ENCODE peak calls at places on chromosomes 6 and 20, in six cellular contexts. W, I, H, N, Z and B are unnamed samples.

GRCh38 chr20:41050361-41051019 is 21.9 kb downstream of the TOP1 start:
- DNase-seq in W (no peak), I (no peak), H (no peak), N (no peak), Z (no peak), B (no peak)

GRCh38 chr6:108293527-108294296 is 1.1 kb upstream of the AFG1L start:
- DNase-seq in W (no peak), I (no peak), H (peak), N (no peak), Z (no peak), B (no peak)

GRCh38 chr6:109794201-109794926 is 103.3 kb downstream of the FIG4 start:
- DNase-seq in W (no peak), I (peak), H (no peak), N (peak), Z (no peak), B (peak)

GRCh38 chr6:21371676-21372161 is 221.8 kb upstream of the SOX4 start:
- DNase-seq in W (no peak), I (no peak), H (no peak), N (no peak), Z (no peak), B (no peak)

GRCh38 chr20:63501818-63502670 is 3.2 kb upstream of the EEF1A2 start:
- DNase-seq in W (peak), I (no peak), H (no peak), N (no peak), Z (no peak), B (no peak)

GRCh38 chr20:20731945-20732296 is 19.5 kb upstream of the RALGAPA2 start:
- DNase-seq in W (no peak), I (no peak), H (no peak), N (no peak), Z (no peak), B (no peak)

GRCh38 chr20:50713677-50714101 is 17.7 kb upstream of the PARD6B start:
- DNase-seq in W (peak), I (no peak), H (no peak), N (no peak), Z (no peak), B (no peak)

GRCh38 chr20:63697868-63698545 is 1.6 kb downstream of the TNFRSF6B start:
- DNase-seq in W (peak), I (no peak), H (no peak), N (no peak), Z (no peak), B (no peak)

GRCh38 chr6:31898200-31899011 is 908 bp upstream of the EHMT2 start:
- DNase-seq in W (no peak), I (peak), H (peak), N (no peak), Z (peak), B (no peak)

GRCh38 chr6:137866200-137866913 is 702 bp upstream of the TNFAIP3 start:
- DNase-seq in W (peak), I (no peak), H (no peak), N (no peak), Z (no peak), B (no peak)

GRCh38 chr6:104449918-104450317 is 409.8 kb downstream of the HACE1 start:
- DNase-seq in W (no peak), I (no peak), H (no peak), N (no peak), Z (no peak), B (no peak)

GRCh38 chr20:16107172-16107870 is 465.9 kb downstream of the KIF16B start:
- DNase-seq in W (no peak), I (no peak), H (no peak), N (no peak), Z (no peak), B (no peak)

GRCh38 chr6:36840471-36841461 is 1.5 kb upstream of the CPNE5 start:
- DNase-seq in W (peak), I (no peak), H (peak), N (no peak), Z (peak), B (no peak)

GRCh38 chr20:25695532-25696383 is 895 bp downstream of the ZNF337 start:
- DNase-seq in W (no peak), I (peak), H (no peak), N (no peak), Z (no peak), B (no peak)

GRCh38 chr6:113343940-113344339 is 513.2 kb upstream of the MARCKS start:
- DNase-seq in W (no peak), I (no peak), H (no peak), N (no peak), Z (no peak), B (no peak)

GRCh38 chr6:124203106-124203811 is 399.6 kb downstream of the NKAIN2 start:
- DNase-seq in W (no peak), I (no peak), H (no peak), N (no peak), Z (no peak), B (peak)

GRCh38 chr6:127078669-127079068 is 39.8 kb upstream of the RSPO3 start:
- DNase-seq in W (no peak), I (no peak), H (no peak), N (no peak), Z (no peak), B (no peak)

GRCh38 chr6:166194885-166195860 is 27.5 kb upstream of the TBXT start:
- DNase-seq in W (no peak), I (peak), H (no peak), N (no peak), Z (no peak), B (no peak)

GRCh38 chr6:155177369-155177961 is 86.3 kb upstream of the CLDN20 start:
- DNase-seq in W (no peak), I (peak), H (peak), N (peak), Z (peak), B (no peak)

GRCh38 chr6:165883851-165884640 is 221.0 kb upstream of the PDE10A start:
- DNase-seq in W (no peak), I (no peak), H (no peak), N (no peak), Z (no peak), B (no peak)

GRCh38 chr20:43508604-43509040 is 1.1 kb downstream of the L3MBTL1 start:
- DNase-seq in W (no peak), I (no peak), H (no peak), N (no peak), Z (no peak), B (no peak)

GRCh38 chr6:16337280-16337975 is 99.0 kb downstream of the GMPR start:
- DNase-seq in W (peak), I (no peak), H (no peak), N (peak), Z (no peak), B (peak)

GRCh38 chr6:79157961-79158644 is 76.4 kb downstream of the HMGN3 start:
- DNase-seq in W (no peak), I (no peak), H (no peak), N (no peak), Z (no peak), B (no peak)

GRCh38 chr6:1987640-1988039 is 257.8 kb downstream of the GMDS start:
- DNase-seq in W (no peak), I (no peak), H (no peak), N (peak), Z (no peak), B (peak)

GRCh38 chr6:6820688-6821238 is 232.2 kb downstream of the LY86 start:
- DNase-seq in W (no peak), I (no peak), H (no peak), N (no peak), Z (no peak), B (no peak)

GRCh38 chr6:52167272-52167671 is 18.9 kb upstream of the IL17A start:
- DNase-seq in W (no peak), I (no peak), H (no peak), N (no peak), Z (no peak), B (no peak)

GRCh38 chr6:15365273-15365687 is 119.4 kb downstream of the JARID2 start:
- DNase-seq in W (peak), I (no peak), H (no peak), N (peak), Z (peak), B (peak)

GRCh38 chr6:53309059-53309896 is 39.5 kb downstream of the ELOVL5 start:
- DNase-seq in W (no peak), I (peak), H (peak), N (peak), Z (peak), B (peak)

GRCh38 chr6:10465633-10466499 is 51.0 kb upstream of the TFAP2A start:
- DNase-seq in W (no peak), I (peak), H (peak), N (peak), Z (no peak), B (no peak)

GRCh38 chr6:161261797-161262196 is 12.1 kb downstream of the AGPAT4 start:
- DNase-seq in W (no peak), I (no peak), H (no peak), N (no peak), Z (no peak), B (no peak)

GRCh38 chr6:3825851-3826581 is 23.2 kb upstream of the FAM50B start:
- DNase-seq in W (peak), I (no peak), H (no peak), N (peak), Z (no peak), B (peak)

GRCh38 chr20:37335642-37336368 is 10.1 kb upstream of the SRC start:
- DNase-seq in W (peak), I (peak), H (no peak), N (no peak), Z (no peak), B (no peak)

GRCh38 chr20:37336369-37337207 is 9.4 kb upstream of the SRC start:
- DNase-seq in W (peak), I (peak), H (peak), N (no peak), Z (no peak), B (no peak)

GRCh38 chr20:37333848-37334318 is 12.1 kb upstream of the SRC start:
- DNase-seq in W (no peak), I (peak), H (no peak), N (no peak), Z (no peak), B (no peak)

GRCh38 chr20:37333130-37333847 is 12.7 kb upstream of the SRC start:
- DNase-seq in W (no peak), I (no peak), H (no peak), N (no peak), Z (no peak), B (no peak)

GRCh38 chr20:37334450-37334849 is 11.5 kb upstream of the SRC start:
- DNase-seq in W (no peak), I (no peak), H (no peak), N (no peak), Z (no peak), B (no peak)
- H3K4me3 ChIP-seq in W (no peak), I (no peak), H (no peak), N (no peak), Z (no peak), B (no peak)

DNA sequence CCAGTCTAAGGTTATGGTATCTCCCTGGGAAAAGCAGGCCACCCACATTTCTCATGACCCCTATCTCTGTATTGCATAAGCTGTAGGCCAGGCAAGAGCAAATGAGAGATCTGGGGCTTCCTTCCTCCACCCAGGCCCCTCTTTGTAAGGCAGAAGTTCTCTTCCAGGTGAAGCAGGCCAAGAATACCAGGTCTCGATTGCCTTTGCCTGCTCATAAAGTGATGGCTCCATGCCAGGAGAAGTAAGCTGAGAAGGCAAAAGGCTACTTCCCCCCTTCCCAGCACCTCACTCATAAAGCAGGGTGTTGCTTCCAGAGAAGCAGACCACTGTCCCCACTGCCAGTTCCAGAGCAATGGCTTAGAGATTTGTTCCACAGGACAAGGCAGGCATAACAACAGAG is 144.2 kb upstream of the KCNK16 start:
- DNase-seq in W (no peak), I (no peak), H (no peak), N (no peak), Z (no peak), B (no peak)
- H3K4me3 ChIP-seq in W (no peak), I (no peak), H (no peak), N (no peak), Z (no peak), B (no peak)

GRCh38 chr6:157762636-157763035 is 60.4 kb upstream of the SNX9 start:
- DNase-seq in W (no peak), I (no peak), H (peak), N (no peak), Z (no peak), B (no peak)

GRCh38 chr6:157760137-157760536 is 62.9 kb upstream of the SNX9 start:
- DNase-seq in W (no peak), I (no peak), H (no peak), N (no peak), Z (no peak), B (no peak)

GRCh38 chr6:157761926-157762325 is 61.1 kb upstream of the SNX9 start:
- DNase-seq in W (no peak), I (no peak), H (no peak), N (no peak), Z (no peak), B (no peak)

GRCh38 chr6:157760589-157761330 is 62.3 kb upstream of the SNX9 start:
- DNase-seq in W (no peak), I (no peak), H (no peak), N (peak), Z (no peak), B (peak)

GRCh38 chr6:157761331-157761921 is 61.6 kb upstream of the SNX9 start:
- DNase-seq in W (no peak), I (peak), H (no peak), N (no peak), Z (peak), B (no peak)
- H3K4me3 ChIP-seq in W (no peak), I (no peak), H (no peak), N (no peak), Z (no peak), B (no peak)

DNA sequence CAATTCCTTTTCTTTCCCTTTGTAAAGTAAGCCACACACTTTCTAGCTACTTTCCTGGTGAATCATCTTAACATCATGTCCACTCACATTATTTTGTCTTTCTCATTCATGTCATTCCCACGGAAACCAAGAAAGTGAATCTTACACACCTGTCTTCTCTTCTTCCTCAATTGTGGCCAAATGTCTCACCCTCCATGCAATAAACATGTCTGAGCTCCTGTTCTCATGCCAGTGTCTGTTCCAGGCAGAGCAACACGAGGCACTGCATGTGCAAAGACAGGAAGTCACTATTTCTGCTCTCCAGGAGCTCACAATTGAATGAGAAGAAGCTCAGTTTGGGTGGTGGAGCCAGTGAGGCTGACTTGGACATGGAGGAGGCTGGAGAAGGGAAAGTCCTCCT is 29.0 kb upstream of the TMEM244 start:
- DNase-seq in W (no peak), I (peak), H (no peak), N (peak), Z (no peak), B (peak)
- H3K4me3 ChIP-seq in W (no peak), I (no peak), H (no peak), N (no peak), Z (no peak), B (no peak)

GRCh38 chr20:56994006-56994405 is 272.4 kb downstream of the BMP7 start:
- DNase-seq in W (no peak), I (no peak), H (no peak), N (no peak), Z (no peak), B (no peak)
- H3K4me3 ChIP-seq in W (no peak), I (no peak), H (no peak), N (no peak), Z (no peak), B (no peak)